ENCODE peak calls at places on chromosomes 1 and 21, in six cellular contexts. U is astrocyte of the spinal cord, F is pancreas, X is adrenal gland, I is brain microvascular endothelial cell, Q is colonic mucosa. B is an unnamed sample.

GRCh38 chr1:232868793-232869491 is 63.7 kb downstream of the MAP10 start:
- DNase-seq in U (peak), X (peak), Q (no peak), F (no peak), I (peak), B (peak)

GRCh38 chr1:87236585-87236984 is 92.1 kb upstream of the LMO4 start:
- DNase-seq in Q (no peak), X (no peak), U (no peak), F (no peak), I (no peak), B (no peak)

GRCh38 chr1:37486680-37487618 is 12.6 kb downstream of the ZC3H12A start:
- DNase-seq in Q (peak), I (peak), F (peak), U (peak), X (peak), B (peak)

GRCh38 chr1:1033009-1033587 is 13.2 kb downstream of the AGRN start:
- DNase-seq in U (peak), F (peak), Q (peak), I (peak), X (peak), B (peak)

GRCh38 chr21:23475518-23476189 is 2131.6 kb downstream of the MRPL39 start:
- DNase-seq in F (no peak), I (no peak), X (no peak), U (no peak), Q (no peak), B (peak)

GRCh38 chr1:162004441-162004950 is 19.2 kb downstream of the OLFML2B start:
- DNase-seq in F (no peak), U (no peak), I (no peak), Q (no peak), X (no peak), B (no peak)

GRCh38 chr1:62784509-62785365 is 805 bp downstream of the ATG4C start:
- DNase-seq in U (peak), X (no peak), Q (no peak), I (no peak), F (no peak), B (peak)

GRCh38 chr1:33684346-33685122 is 179.3 kb upstream of the HMGB4 start:
- DNase-seq in Q (no peak), X (no peak), F (no peak), I (no peak), U (peak), B (no peak)

GRCh38 chr1:221294244-221294643 is 415.0 kb downstream of the HLX start:
- DNase-seq in X (no peak), Q (no peak), F (no peak), U (no peak), I (no peak), B (peak)

GRCh38 chr1:193005785-193006184 is 53.4 kb downstream of the UCHL5 start:
- DNase-seq in I (no peak), F (no peak), X (no peak), U (no peak), Q (no peak), B (no peak)

GRCh38 chr1:226737819-226738420 is 1.2 kb downstream of the ITPKB start:
- DNase-seq in I (peak), F (peak), U (peak), X (peak), Q (peak), B (peak)

GRCh38 chr1:228120351-228121091 is 11.4 kb upstream of the MRPL55 start:
- DNase-seq in X (no peak), F (no peak), Q (no peak), I (no peak), U (no peak), B (no peak)

GRCh38 chr1:6635161-6635909 is 10.7 kb downstream of the THAP3 start:
- DNase-seq in U (no peak), Q (no peak), I (no peak), F (no peak), X (no peak), B (no peak)

GRCh38 chr1:243926803-243927245 is 76.8 kb upstream of the AKT3 start:
- DNase-seq in F (no peak), U (peak), X (no peak), Q (no peak), I (peak), B (peak)

GRCh38 chr21:37700641-37701202 is 215.5 kb downstream of the KCNJ6 start:
- DNase-seq in X (peak), Q (no peak), U (peak), F (no peak), I (peak), B (peak)

GRCh38 chr1:3498246-3498930 is 43.9 kb downstream of the ARHGEF16 start:
- DNase-seq in X (no peak), Q (no peak), I (no peak), F (no peak), U (no peak), B (no peak)

GRCh38 chr1:44068442-44068861 is 37.2 kb upstream of the SLC6A9 start:
- DNase-seq in Q (no peak), X (peak), F (no peak), U (no peak), I (no peak), B (no peak)

GRCh38 chr1:101025283-101025679 is 303 bp downstream of the DPH5 start:
- DNase-seq in Q (peak), I (no peak), U (no peak), X (no peak), F (no peak), B (peak)

GRCh38 chr21:24444736-24445135 is 1162.5 kb downstream of the MRPL39 start:
- DNase-seq in F (no peak), U (no peak), Q (no peak), I (no peak), X (no peak), B (no peak)

GRCh38 chr1:31196685-31197084 is 43.0 kb downstream of the NKAIN1 start:
- DNase-seq in I (no peak), X (peak), F (no peak), Q (no peak), U (no peak), B (peak)

GRCh38 chr1:222904451-222904850 is 89.6 kb downstream of the DISP1 start:
- DNase-seq in U (no peak), F (no peak), I (no peak), Q (no peak), X (no peak), B (no peak)

GRCh38 chr1:84300991-84301758 is at the start of gene SAMD13:
- DNase-seq in I (peak), X (peak), U (peak), F (peak), Q (peak), B (peak)

GRCh38 chr1:180839547-180839946 is 73.2 kb upstream of the KIAA1614 start:
- DNase-seq in U (no peak), F (no peak), Q (no peak), I (no peak), X (no peak), B (no peak)

GRCh38 chr21:45306832-45307571 is 19.3 kb upstream of the POFUT2 start:
- DNase-seq in I (peak), U (peak), X (peak), Q (peak), F (peak), B (peak)

GRCh38 chr1:245332513-245332912 is 177.7 kb downstream of the KIF26B start:
- DNase-seq in U (no peak), Q (no peak), F (no peak), I (no peak), X (no peak), B (no peak)

DNA sequence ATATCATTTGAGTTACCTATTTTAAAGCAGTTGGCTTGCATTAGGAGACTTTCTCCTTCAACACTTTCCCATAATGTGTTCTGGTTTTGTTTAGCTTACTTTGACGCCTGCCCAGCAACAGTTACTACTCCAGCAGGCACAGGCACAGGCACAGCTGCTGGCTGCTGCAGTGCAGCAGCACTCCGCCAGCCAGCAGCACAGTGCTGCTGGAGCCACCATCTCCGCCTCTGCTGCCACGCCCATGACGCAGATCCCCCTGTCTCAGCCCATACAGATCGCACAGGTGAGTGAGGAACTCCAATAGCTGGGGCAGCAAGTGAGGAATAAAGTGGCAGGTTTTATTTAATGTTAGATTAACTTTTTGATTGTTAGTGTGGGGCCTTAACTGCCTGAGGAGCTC is 144.3 kb downstream of the CD247 start:
- DNase-seq in I (no peak), X (no peak), U (no peak), F (no peak), Q (no peak), B (no peak)
- TF ChIP-seq CTCF in I (no peak), X (no peak), U (no peak), F (no peak), Q (no peak), B (no peak)

GRCh38 chr1:104163912-104164476 is 414.3 kb downstream of the AMY1C start:
- DNase-seq in X (no peak), Q (no peak), U (no peak), I (no peak), F (no peak), B (no peak)
- H3K4me3 ChIP-seq in X (no peak), Q (no peak), U (no peak), I (no peak), F (no peak), B (no peak)

DNA sequence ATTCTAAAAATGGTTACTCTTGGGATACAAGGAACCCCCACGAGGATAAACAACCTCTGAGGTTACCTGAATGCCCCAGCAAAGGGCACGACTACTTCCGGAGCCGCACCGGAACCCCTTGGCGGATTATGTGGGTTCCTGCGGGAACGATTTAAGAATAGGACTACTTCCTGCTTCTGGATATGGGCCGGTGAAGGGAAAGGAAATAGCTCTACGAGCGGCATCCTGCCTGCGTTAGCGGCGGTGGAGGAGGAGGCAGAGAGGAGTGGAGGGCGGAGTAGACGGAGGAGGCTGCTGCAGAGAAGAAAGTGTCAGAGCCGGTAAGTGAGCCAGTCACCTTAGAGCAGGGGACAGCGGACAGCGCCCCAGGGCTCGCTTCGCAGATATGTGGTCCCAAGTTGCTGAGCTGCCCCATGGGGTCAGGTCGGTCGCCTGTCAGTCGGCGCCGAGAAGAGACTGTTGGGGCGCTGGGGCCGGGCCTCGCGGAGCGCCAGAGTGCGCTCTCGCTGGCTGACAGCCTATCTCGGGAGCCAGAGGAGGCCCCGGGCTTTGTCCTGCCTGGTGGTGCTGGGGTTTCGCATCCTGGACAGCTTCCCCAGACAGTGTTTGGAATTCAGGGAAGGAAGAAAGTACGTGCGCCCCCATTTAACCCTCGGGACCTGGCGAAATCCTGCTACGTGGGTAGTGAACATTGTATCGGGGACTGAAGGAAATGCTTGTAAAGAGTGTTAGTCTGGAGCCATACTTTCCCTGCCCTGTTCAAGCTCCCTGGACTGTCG is at the start of gene KLHL20:
- DNase-seq in X (peak), U (peak), F (peak), I (peak), Q (peak), B (peak)
- TF ChIP-seq CTCF in X (peak), U (peak), F (no peak), I (peak), Q (no peak), B (no peak)

DNA sequence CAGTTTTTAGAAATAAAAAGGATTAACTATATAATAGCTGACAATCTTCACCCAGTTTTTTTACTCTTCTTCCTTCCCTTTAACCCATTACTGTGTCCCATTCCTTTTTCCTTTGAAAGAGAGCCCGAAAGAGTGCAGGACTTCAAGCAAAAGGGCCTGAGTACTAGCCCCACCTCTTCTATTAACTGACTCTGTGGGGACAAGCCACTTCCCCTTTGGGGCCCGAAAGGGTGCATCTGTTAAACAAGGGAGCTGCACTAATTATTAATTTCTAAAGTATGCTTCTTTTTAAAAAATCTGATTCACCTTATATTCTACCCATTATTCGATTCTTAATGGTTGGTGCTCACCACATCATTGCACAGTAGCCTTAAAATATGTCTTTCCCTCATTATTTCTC is 3.3 kb downstream of the USP24 start:
- DNase-seq in X (no peak), I (no peak), F (no peak), U (no peak), Q (no peak), B (no peak)
- H3K4me3 ChIP-seq in X (no peak), I (no peak), F (peak), U (no peak), Q (no peak), B (no peak)

GRCh38 chr1:177302365-177303044 is 131.7 kb downstream of the BRINP2 start:
- DNase-seq in F (no peak), U (no peak), X (no peak), I (no peak), Q (no peak), B (no peak)
- TF ChIP-seq CTCF in F (no peak), U (no peak), X (no peak), I (no peak), Q (no peak), B (no peak)